ENCODE peak calls at places on chromosomes 5 and 9, in six cellular contexts. One of them, this sample, is unnamed.

GRCh38 chr5:54756796-54757402 is 228.5 kb downstream of the ESM1 start:
- DNase-seq in stimulated activated CD4-positive, alpha-beta T cell treated with anti-CD3 and anti-CD28 coated beads, Interleukin-15, amount 100 ng/mL, for 1 hour: no peak
- DNase-seq in retina: no peak
- DNase-seq in heart left ventricle: no peak
- DNase-seq in HuH-7: no peak
- DNase-seq in cardiac fibroblast: peak; percentile 26
- DNase-seq in this sample: no peak

GRCh38 chr9:95833549-95834178 is 41.8 kb upstream of the ERCC6L2 start:
- DNase-seq in stimulated activated CD4-positive, alpha-beta T cell treated with anti-CD3 and anti-CD28 coated beads, Interleukin-15, amount 100 ng/mL, for 1 hour: no peak
- DNase-seq in retina: no peak
- DNase-seq in heart left ventricle: no peak
- DNase-seq in HuH-7: no peak
- DNase-seq in cardiac fibroblast: no peak
- DNase-seq in this sample: no peak

GRCh38 chr5:181181650-181182565 is 23.1 kb downstream of the TRIM7 start:
- DNase-seq in stimulated activated CD4-positive, alpha-beta T cell treated with anti-CD3 and anti-CD28 coated beads, Interleukin-15, amount 100 ng/mL, for 1 hour: peak; percentile 34
- DNase-seq in retina: peak; percentile 82
- DNase-seq in heart left ventricle: peak; percentile 71
- DNase-seq in HuH-7: no peak
- DNase-seq in cardiac fibroblast: peak; percentile 80
- DNase-seq in this sample: no peak

GRCh38 chr9:86126998-86127972 is 27.9 kb upstream of the GOLM1 start:
- DNase-seq in stimulated activated CD4-positive, alpha-beta T cell treated with anti-CD3 and anti-CD28 coated beads, Interleukin-15, amount 100 ng/mL, for 1 hour: no peak
- DNase-seq in retina: peak; percentile 84
- DNase-seq in heart left ventricle: peak; percentile 21
- DNase-seq in HuH-7: peak; percentile 80
- DNase-seq in cardiac fibroblast: peak; percentile 75
- DNase-seq in this sample: no peak

GRCh38 chr5:167732499-167732898 is 558.9 kb upstream of the WWC1 start:
- DNase-seq in stimulated activated CD4-positive, alpha-beta T cell treated with anti-CD3 and anti-CD28 coated beads, Interleukin-15, amount 100 ng/mL, for 1 hour: no peak
- DNase-seq in retina: no peak
- DNase-seq in heart left ventricle: no peak
- DNase-seq in HuH-7: no peak
- DNase-seq in cardiac fibroblast: no peak
- DNase-seq in this sample: no peak

GRCh38 chr5:90940227-90940995 is 381.8 kb downstream of the ADGRV1 start:
- DNase-seq in stimulated activated CD4-positive, alpha-beta T cell treated with anti-CD3 and anti-CD28 coated beads, Interleukin-15, amount 100 ng/mL, for 1 hour: no peak
- DNase-seq in retina: peak; percentile 50
- DNase-seq in heart left ventricle: no peak
- DNase-seq in HuH-7: no peak
- DNase-seq in cardiac fibroblast: peak; percentile 63
- DNase-seq in this sample: peak; percentile 8

GRCh38 chr5:54159153-54159836 is 151.1 kb downstream of the ARL15 start:
- DNase-seq in stimulated activated CD4-positive, alpha-beta T cell treated with anti-CD3 and anti-CD28 coated beads, Interleukin-15, amount 100 ng/mL, for 1 hour: no peak
- DNase-seq in retina: no peak
- DNase-seq in heart left ventricle: no peak
- DNase-seq in HuH-7: no peak
- DNase-seq in cardiac fibroblast: peak; percentile 51
- DNase-seq in this sample: no peak

GRCh38 chr5:35810561-35810960 is 46.1 kb upstream of the IL7R start:
- DNase-seq in stimulated activated CD4-positive, alpha-beta T cell treated with anti-CD3 and anti-CD28 coated beads, Interleukin-15, amount 100 ng/mL, for 1 hour: no peak
- DNase-seq in retina: no peak
- DNase-seq in heart left ventricle: no peak
- DNase-seq in HuH-7: no peak
- DNase-seq in cardiac fibroblast: no peak
- DNase-seq in this sample: no peak

GRCh38 chr5:58273705-58274104 is 186.2 kb downstream of the PLK2 start:
- DNase-seq in stimulated activated CD4-positive, alpha-beta T cell treated with anti-CD3 and anti-CD28 coated beads, Interleukin-15, amount 100 ng/mL, for 1 hour: no peak
- DNase-seq in retina: no peak
- DNase-seq in heart left ventricle: no peak
- DNase-seq in HuH-7: no peak
- DNase-seq in cardiac fibroblast: peak; percentile 15
- DNase-seq in this sample: no peak

GRCh38 chr9:109556061-109556460 is 58.0 kb upstream of the PTPN3 start:
- DNase-seq in stimulated activated CD4-positive, alpha-beta T cell treated with anti-CD3 and anti-CD28 coated beads, Interleukin-15, amount 100 ng/mL, for 1 hour: no peak
- DNase-seq in retina: no peak
- DNase-seq in heart left ventricle: no peak
- DNase-seq in HuH-7: no peak
- DNase-seq in cardiac fibroblast: no peak
- DNase-seq in this sample: no peak

GRCh38 chr9:112894031-112894430 is 3.4 kb upstream of the SLC46A2 start:
- DNase-seq in stimulated activated CD4-positive, alpha-beta T cell treated with anti-CD3 and anti-CD28 coated beads, Interleukin-15, amount 100 ng/mL, for 1 hour: no peak
- DNase-seq in retina: no peak
- DNase-seq in heart left ventricle: no peak
- DNase-seq in HuH-7: no peak
- DNase-seq in cardiac fibroblast: peak; percentile 47
- DNase-seq in this sample: no peak

GRCh38 chr5:111820072-111820471 is 63.1 kb upstream of the NREP start:
- DNase-seq in stimulated activated CD4-positive, alpha-beta T cell treated with anti-CD3 and anti-CD28 coated beads, Interleukin-15, amount 100 ng/mL, for 1 hour: no peak
- DNase-seq in retina: no peak
- DNase-seq in heart left ventricle: no peak
- DNase-seq in HuH-7: no peak
- DNase-seq in cardiac fibroblast: peak; percentile 7
- DNase-seq in this sample: no peak

GRCh38 chr9:83512621-83513020 is 25.6 kb downstream of the FRMD3 start:
- DNase-seq in stimulated activated CD4-positive, alpha-beta T cell treated with anti-CD3 and anti-CD28 coated beads, Interleukin-15, amount 100 ng/mL, for 1 hour: no peak
- DNase-seq in retina: no peak
- DNase-seq in heart left ventricle: no peak
- DNase-seq in HuH-7: no peak
- DNase-seq in cardiac fibroblast: no peak
- DNase-seq in this sample: no peak

GRCh38 chr9:114958021-114958846 is 27.8 kb upstream of the TNFSF8 start:
- DNase-seq in stimulated activated CD4-positive, alpha-beta T cell treated with anti-CD3 and anti-CD28 coated beads, Interleukin-15, amount 100 ng/mL, for 1 hour: peak; percentile 2
- DNase-seq in retina: no peak
- DNase-seq in heart left ventricle: peak; percentile 43
- DNase-seq in HuH-7: no peak
- DNase-seq in cardiac fibroblast: peak; percentile 51
- DNase-seq in this sample: peak; percentile 9

GRCh38 chr5:98905857-98906688 is 22.7 kb downstream of the CHD1 start:
- DNase-seq in stimulated activated CD4-positive, alpha-beta T cell treated with anti-CD3 and anti-CD28 coated beads, Interleukin-15, amount 100 ng/mL, for 1 hour: no peak
- DNase-seq in retina: no peak
- DNase-seq in heart left ventricle: no peak
- DNase-seq in HuH-7: no peak
- DNase-seq in cardiac fibroblast: peak; percentile 75
- DNase-seq in this sample: no peak

GRCh38 chr9:116155700-116156045 is 2.1 kb downstream of the PAPPA start:
- DNase-seq in stimulated activated CD4-positive, alpha-beta T cell treated with anti-CD3 and anti-CD28 coated beads, Interleukin-15, amount 100 ng/mL, for 1 hour: no peak
- DNase-seq in retina: peak; percentile 55
- DNase-seq in heart left ventricle: no peak
- DNase-seq in HuH-7: no peak
- DNase-seq in cardiac fibroblast: no peak
- DNase-seq in this sample: no peak

GRCh38 chr9:137028281-137029057 is 432 bp upstream of the ABCA2 start:
- DNase-seq in stimulated activated CD4-positive, alpha-beta T cell treated with anti-CD3 and anti-CD28 coated beads, Interleukin-15, amount 100 ng/mL, for 1 hour: peak; percentile 54
- DNase-seq in retina: peak; percentile 78
- DNase-seq in heart left ventricle: peak; percentile 78
- DNase-seq in HuH-7: peak; percentile 79
- DNase-seq in cardiac fibroblast: peak; percentile 26
- DNase-seq in this sample: peak; percentile 75

GRCh38 chr5:80754900-80755299 is 100.1 kb upstream of the DHFR start:
- DNase-seq in stimulated activated CD4-positive, alpha-beta T cell treated with anti-CD3 and anti-CD28 coated beads, Interleukin-15, amount 100 ng/mL, for 1 hour: no peak
- DNase-seq in retina: peak; percentile 34
- DNase-seq in heart left ventricle: peak; percentile 22
- DNase-seq in HuH-7: no peak
- DNase-seq in cardiac fibroblast: peak; percentile 60
- DNase-seq in this sample: no peak

GRCh38 chr9:92181296-92181695 is 66.1 kb upstream of the SPTLC1 start:
- DNase-seq in stimulated activated CD4-positive, alpha-beta T cell treated with anti-CD3 and anti-CD28 coated beads, Interleukin-15, amount 100 ng/mL, for 1 hour: no peak
- DNase-seq in retina: no peak
- DNase-seq in heart left ventricle: no peak
- DNase-seq in HuH-7: no peak
- DNase-seq in cardiac fibroblast: no peak
- DNase-seq in this sample: no peak

GRCh38 chr5:168822745-168823281 is 243.6 kb upstream of the PANK3 start:
- DNase-seq in stimulated activated CD4-positive, alpha-beta T cell treated with anti-CD3 and anti-CD28 coated beads, Interleukin-15, amount 100 ng/mL, for 1 hour: no peak
- DNase-seq in retina: no peak
- DNase-seq in heart left ventricle: no peak
- DNase-seq in HuH-7: no peak
- DNase-seq in cardiac fibroblast: peak; percentile 88
- DNase-seq in this sample: no peak

GRCh38 chr5:134026521-134027202 is 21.9 kb upstream of the VDAC1 start:
- DNase-seq in stimulated activated CD4-positive, alpha-beta T cell treated with anti-CD3 and anti-CD28 coated beads, Interleukin-15, amount 100 ng/mL, for 1 hour: no peak
- DNase-seq in retina: peak; percentile 64
- DNase-seq in heart left ventricle: no peak
- DNase-seq in HuH-7: peak; percentile 82
- DNase-seq in cardiac fibroblast: peak; percentile 69
- DNase-seq in this sample: peak; percentile 16

GRCh38 chr5:145775411-145775810 is 59.7 kb downstream of the PRELID2 start:
- DNase-seq in stimulated activated CD4-positive, alpha-beta T cell treated with anti-CD3 and anti-CD28 coated beads, Interleukin-15, amount 100 ng/mL, for 1 hour: no peak
- DNase-seq in retina: no peak
- DNase-seq in heart left ventricle: no peak
- DNase-seq in HuH-7: no peak
- DNase-seq in cardiac fibroblast: peak; percentile 26
- DNase-seq in this sample: no peak

GRCh38 chr9:120999317-120999716 is 50.8 kb downstream of the C5 start:
- DNase-seq in stimulated activated CD4-positive, alpha-beta T cell treated with anti-CD3 and anti-CD28 coated beads, Interleukin-15, amount 100 ng/mL, for 1 hour: no peak
- DNase-seq in retina: no peak
- DNase-seq in heart left ventricle: no peak
- DNase-seq in HuH-7: no peak
- DNase-seq in cardiac fibroblast: no peak
- DNase-seq in this sample: no peak

GRCh38 chr5:155008669-155009068 is 4.9 kb upstream of the KIF4B start:
- DNase-seq in stimulated activated CD4-positive, alpha-beta T cell treated with anti-CD3 and anti-CD28 coated beads, Interleukin-15, amount 100 ng/mL, for 1 hour: no peak
- DNase-seq in retina: no peak
- DNase-seq in heart left ventricle: no peak
- DNase-seq in HuH-7: no peak
- DNase-seq in cardiac fibroblast: peak; percentile 52
- DNase-seq in this sample: no peak

GRCh38 chr5:173265433-173265832 is 30.4 kb upstream of the NKX2-5 start:
- DNase-seq in stimulated activated CD4-positive, alpha-beta T cell treated with anti-CD3 and anti-CD28 coated beads, Interleukin-15, amount 100 ng/mL, for 1 hour: no peak
- DNase-seq in retina: no peak
- DNase-seq in heart left ventricle: peak; percentile 81
- DNase-seq in HuH-7: no peak
- DNase-seq in cardiac fibroblast: no peak
- DNase-seq in this sample: no peak

This sample was measured in NK-92 treated with Interleukin-12 subunit alpha and Interleukin-12 subunit beta, amount 100 ng/mL, for 24 hours.